ENCODE peak calls at places on chromosomes 16 and 17, in five cellular contexts. Y, N, B, W and D are unnamed samples.

GRCh38 chr17:29840884-29841283 is 89.1 kb downstream of the SSH2 start:
- DNase-seq in Y (peak), W (peak), N (no peak), B (no peak), D (no peak)

GRCh38 chr17:42944211-42944610 is 20.0 kb downstream of the AARSD1 start:
- DNase-seq in Y (peak), W (no peak), N (no peak), B (no peak), D (no peak)

GRCh38 chr16:89041571-89042481 is 51.8 kb upstream of the ACSF3 start:
- DNase-seq in N (no peak), B (no peak), Y (no peak), W (no peak), D (no peak)

GRCh38 chr17:7004398-7005253 is 7.8 kb upstream of the RNASEK start:
- DNase-seq in N (no peak), W (peak), B (no peak), Y (peak), D (no peak)

GRCh38 chr16:70706948-70707465 is 21.2 kb upstream of the MTSS2 start:
- DNase-seq in B (no peak), Y (peak), W (peak), N (no peak), D (no peak)

GRCh38 chr17:17161759-17162158 is 44.4 kb downstream of the PLD6 start:
- DNase-seq in W (no peak), N (no peak), B (no peak), Y (no peak), D (no peak)

GRCh38 chr17:19338031-19338990 is 24.2 kb downstream of the B9D1 start:
- DNase-seq in W (peak), N (peak), Y (peak), B (peak), D (no peak)

GRCh38 chr17:10744509-10745000 is 14.7 kb upstream of the TMEM220 start:
- DNase-seq in Y (no peak), B (no peak), W (no peak), N (no peak), D (no peak)

GRCh38 chr17:61196302-61196704 is 203.3 kb upstream of the TBX2 start:
- DNase-seq in N (no peak), Y (peak), W (peak), B (no peak), D (no peak)

GRCh38 chr17:65039349-65039988 is 17.1 kb downstream of the GNA13 start:
- DNase-seq in W (no peak), B (no peak), Y (no peak), N (no peak), D (no peak)

GRCh38 chr17:57868007-57868774 is 18.3 kb upstream of the MRPS23 start:
- DNase-seq in N (peak), W (peak), Y (peak), B (peak), D (peak)

GRCh38 chr16:80092686-80093085 is 448.1 kb upstream of the DYNLRB2 start:
- DNase-seq in N (no peak), Y (no peak), W (no peak), B (no peak), D (no peak)

GRCh38 chr17:48997103-48997826 is at the start of gene IGF2BP1:
- DNase-seq in W (peak), B (peak), Y (peak), N (peak), D (peak)

DNA sequence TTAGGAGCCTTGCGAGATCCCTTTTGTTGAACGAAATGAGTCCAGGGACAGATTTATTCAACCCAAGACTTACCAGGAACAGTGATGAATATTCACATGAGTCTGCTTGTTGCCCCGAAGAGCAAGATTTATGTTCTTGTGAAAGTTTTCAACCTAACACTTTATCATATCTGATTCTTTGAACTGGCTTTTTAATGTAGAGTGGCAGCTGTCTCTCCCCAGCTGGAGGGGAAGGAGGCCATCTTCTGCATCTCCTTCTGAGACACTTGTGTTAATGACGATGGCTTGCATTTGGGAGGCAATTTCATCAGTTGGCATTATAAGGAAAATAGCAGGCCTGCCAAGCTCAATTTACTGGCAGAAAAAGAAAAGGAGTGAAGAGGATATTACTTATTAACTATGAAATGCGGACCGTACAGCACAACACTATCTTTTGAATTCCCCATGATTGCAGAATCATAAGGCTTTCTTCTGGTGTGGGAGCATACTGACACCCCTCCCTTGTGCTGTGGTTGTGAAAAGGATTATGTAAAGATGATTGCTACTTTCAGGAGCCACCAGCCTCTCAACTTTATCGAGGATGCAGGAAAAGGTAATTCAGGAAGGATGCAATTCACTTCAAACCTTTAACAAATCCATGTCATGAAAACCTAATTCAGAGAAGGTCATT is 35.6 kb downstream of the SMARCE1 start:
- DNase-seq in N (no peak), W (no peak), B (no peak), Y (no peak), D (no peak)
- H3K4me2 ChIP-seq in N (no peak), W (peak), B (no peak), Y (no peak), D (no peak)

DNA sequence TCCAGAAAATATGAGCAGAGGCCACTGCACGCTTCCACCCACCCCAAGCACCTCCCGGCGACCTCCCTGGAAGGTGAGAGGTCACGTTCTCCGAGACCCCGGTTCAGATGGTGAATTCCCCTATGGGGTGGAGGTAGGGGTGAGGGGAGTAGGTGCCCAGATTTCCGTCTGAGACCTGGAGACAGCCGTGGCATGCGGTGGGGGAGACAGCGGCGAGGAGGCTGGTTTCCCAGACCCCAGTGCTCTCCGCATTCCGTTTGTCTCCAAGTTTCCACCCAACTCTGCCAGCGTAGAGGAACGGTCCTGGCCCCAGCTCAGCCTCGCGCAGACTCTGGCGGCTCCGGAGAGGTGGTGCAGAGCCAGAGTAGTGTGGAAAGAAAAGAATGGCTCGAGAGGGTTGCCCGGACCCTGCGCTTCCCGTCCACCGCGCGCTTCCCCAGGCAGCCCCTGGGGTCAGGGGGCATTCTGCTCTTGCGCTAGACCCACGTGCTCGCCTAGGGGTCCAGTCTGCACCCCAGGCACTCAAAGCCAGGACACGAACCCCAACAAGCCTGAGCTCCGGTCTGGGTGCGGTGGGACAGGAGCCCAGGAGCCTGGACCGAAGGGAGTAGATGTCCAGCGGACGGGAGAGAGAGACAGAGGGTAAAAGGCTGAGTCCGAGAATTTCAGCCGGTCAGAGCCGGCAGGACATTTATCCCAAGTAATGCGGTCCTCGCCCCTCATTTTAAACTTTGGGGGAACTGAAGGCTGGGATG is 3.9 kb downstream of the PMP22 start:
- DNase-seq in B (no peak), N (peak), W (peak), Y (peak), D (peak)
- H2BK15ac ChIP-seq in B (no peak), N (no peak), W (peak), Y (peak), D (peak)

DNA sequence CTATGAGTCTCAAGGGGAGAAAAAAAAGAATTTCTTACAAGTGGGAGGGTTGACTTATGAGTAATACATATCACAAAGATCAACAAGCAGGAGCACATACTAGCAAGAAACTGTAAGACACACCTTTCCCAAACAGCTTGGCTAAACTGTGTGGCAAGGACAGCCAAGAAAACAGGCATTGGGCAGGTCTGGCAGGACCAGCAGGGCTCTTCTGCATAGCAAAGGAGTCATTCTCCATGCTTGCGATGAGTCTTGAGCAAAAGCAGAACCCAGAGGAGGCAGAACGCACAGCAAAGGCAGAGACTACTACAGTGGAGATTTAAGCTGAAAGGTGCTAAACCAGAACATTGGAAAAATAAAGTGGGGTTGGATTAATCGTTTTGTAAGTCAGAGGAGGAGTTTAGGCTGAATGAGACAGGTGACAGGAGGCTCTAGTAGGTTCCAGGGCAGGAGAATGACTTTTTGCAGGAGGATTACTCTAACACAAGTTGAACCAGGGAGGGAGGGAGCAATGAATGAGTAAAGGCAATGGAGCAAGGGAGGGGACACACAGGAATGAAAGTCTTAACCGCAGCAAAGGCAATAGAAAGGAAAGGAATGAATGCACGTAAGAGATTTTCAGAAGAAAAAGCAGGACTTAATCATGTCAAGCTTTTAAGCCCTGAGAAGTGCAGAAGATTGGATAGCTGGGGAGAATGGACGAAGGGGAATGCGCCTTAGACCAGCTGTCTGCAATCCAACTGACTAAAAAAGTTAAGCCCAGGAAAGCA is 2.7 kb downstream of the N4BP1 start:
- DNase-seq in Y (peak), W (peak), N (no peak), B (no peak), D (no peak)
- H3K4me2 ChIP-seq in Y (peak), W (peak), N (peak), B (peak), D (peak)

GRCh38 chr16:27328937-27329336 is 15.2 kb downstream of the IL4R start:
- DNase-seq in N (no peak), Y (no peak), B (no peak), W (no peak), D (no peak)

GRCh38 chr16:27326738-27327585 is 13.2 kb downstream of the IL4R start:
- DNase-seq in N (peak), B (peak), W (peak), Y (peak), D (no peak)

GRCh38 chr16:27325736-27326135 is 12.0 kb downstream of the IL4R start:
- DNase-seq in Y (no peak), N (no peak), B (no peak), W (no peak), D (no peak)

GRCh38 chr16:27326251-27326650 is 12.5 kb downstream of the IL4R start:
- DNase-seq in Y (no peak), N (no peak), W (no peak), B (no peak), D (no peak)

GRCh38 chr16:27327586-27327915 is 13.8 kb downstream of the IL4R start:
- DNase-seq in B (no peak), Y (no peak), W (no peak), N (no peak), D (no peak)
- H2BK15ac ChIP-seq in B (peak), Y (peak), W (peak), N (no peak), D (no peak)

DNA sequence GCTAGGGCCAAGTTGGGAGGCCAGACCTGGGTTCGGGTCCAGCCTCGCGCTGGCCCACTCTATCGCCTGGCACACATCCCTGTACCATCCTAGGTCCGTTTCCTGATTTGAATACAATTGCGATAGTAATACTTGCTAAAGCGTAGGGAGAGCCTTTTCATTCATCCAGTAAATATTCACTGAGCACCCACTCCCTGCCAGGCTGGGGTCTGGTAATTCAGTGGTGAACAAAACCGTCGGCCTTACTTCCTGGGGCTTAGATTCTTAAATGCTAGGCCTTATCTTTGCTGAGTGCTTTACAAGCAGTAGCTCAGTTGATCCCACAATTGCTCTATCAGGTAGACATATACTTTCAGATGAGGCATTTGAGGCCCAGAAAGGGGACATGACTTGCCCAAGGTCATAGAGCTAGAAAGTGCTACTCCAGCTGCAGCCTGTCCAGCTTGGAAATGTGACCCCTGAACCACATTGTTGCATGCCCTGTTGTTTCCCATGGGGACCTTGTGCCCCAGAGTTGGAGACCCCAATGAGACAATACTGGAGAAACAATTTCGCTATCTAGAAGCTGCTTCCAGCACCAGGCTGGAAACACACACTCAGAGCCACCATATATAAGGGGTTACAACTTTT is 689 bp downstream of the USB1 start:
- DNase-seq in Y (no peak), N (no peak), W (no peak), B (no peak), D (no peak)
- H3K4me2 ChIP-seq in Y (peak), N (peak), W (peak), B (peak), D (peak)

DNA sequence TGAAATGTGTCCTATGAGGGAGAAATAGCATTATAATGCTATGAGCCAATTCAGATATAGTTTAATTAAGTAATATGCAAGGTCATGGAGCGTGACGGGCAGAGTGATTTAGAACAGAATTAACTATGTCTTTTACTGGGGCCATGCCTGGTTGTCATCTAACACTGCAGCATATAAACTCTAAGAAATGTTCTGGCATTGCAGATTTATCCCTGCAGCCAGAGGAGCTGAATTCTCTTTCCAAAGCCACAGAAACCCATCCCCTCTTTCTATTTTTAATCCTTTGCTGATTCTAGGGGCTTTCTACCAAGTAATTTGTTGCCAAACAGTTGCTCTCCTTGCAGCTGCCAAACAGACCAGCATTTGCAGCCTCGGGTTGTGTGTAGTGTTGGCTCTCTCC is 243.3 kb upstream of the MON1B start:
- DNase-seq in Y (no peak), B (no peak), N (no peak), W (no peak), D (no peak)
- H2BK15ac ChIP-seq in Y (no peak), B (no peak), N (no peak), W (no peak), D (no peak)

DNA sequence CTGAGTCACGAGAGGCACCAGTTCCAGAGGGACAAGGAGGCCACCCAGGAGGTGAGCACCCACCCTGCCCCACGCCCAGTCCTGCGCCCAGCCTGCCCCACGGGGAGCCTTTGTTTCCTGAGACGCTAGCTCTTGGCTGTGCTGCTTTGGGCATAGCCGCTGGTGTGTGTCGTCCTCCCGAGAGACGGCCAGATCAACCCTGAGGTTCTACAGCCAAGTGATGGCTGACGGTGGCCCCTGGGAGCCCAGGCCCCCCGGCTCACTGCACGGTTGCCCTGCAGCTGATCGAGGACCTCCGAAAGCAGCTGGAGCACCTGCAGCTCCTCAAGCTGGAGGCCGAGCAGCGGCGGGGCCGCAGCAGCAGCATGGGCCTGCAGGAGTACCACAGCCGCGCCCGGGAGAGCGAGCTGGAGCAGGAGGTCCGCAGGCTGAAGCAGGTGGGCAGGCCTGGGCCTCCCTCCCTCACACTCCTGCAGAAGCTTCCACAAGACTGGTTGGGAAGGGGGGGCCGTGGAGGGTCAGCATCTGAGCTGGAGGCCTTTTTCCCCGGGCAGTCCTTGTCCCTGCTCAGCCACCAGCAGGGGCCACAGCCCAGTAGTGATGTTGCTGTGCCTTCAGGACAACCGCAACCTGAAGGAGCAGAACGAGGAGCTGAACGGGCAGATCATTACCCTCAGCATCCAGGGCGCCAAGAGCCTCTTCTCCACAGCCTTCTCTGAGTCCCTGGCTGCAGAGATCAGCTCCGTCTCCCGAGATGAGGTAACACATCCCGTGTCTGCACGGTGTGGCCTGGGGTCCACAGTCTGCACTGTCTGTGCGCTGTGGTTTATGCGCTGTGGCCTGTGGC is 7.4 kb upstream of the CAPN15 start:
- DNase-seq in W (no peak), N (no peak), B (no peak), Y (no peak), D (no peak)
- H3K4me2 ChIP-seq in W (no peak), N (no peak), B (no peak), Y (no peak), D (no peak)

GRCh38 chr16:15716694-15717447 is 66.8 kb downstream of the NDE1 start:
- DNase-seq in N (no peak), W (no peak), B (no peak), Y (no peak), D (no peak)

GRCh38 chr16:15721018-15721417 is 71.0 kb downstream of the NDE1 start:
- DNase-seq in Y (no peak), W (no peak), B (no peak), N (no peak), D (no peak)

GRCh38 chr16:15714393-15715172 is 64.5 kb downstream of the NDE1 start:
- DNase-seq in Y (no peak), N (no peak), W (no peak), B (no peak), D (no peak)

GRCh38 chr16:15715221-15715620 is 65.2 kb downstream of the NDE1 start:
- DNase-seq in Y (no peak), N (no peak), B (no peak), W (no peak), D (no peak)
- H2BK15ac ChIP-seq in Y (no peak), N (no peak), B (no peak), W (no peak), D (no peak)